ENCODE peak calls at places on chromosomes 5 and 9, in five cellular contexts. One of them, this sample, is unnamed.

GRCh38 chr9:82797539-82797938 is 265.4 kb downstream of the RASEF start:
- DNase-seq in mammary epithelial cell: no peak
- DNase-seq in type B pancreatic cell: no peak
- DNase-seq in tibial nerve: no peak
- DNase-seq in astrocyte of the spinal cord: no peak
- DNase-seq in this sample: no peak

GRCh38 chr9:114856210-114856941 is 50.5 kb upstream of the TNFSF15 start:
- DNase-seq in mammary epithelial cell: peak
- DNase-seq in type B pancreatic cell: no peak
- DNase-seq in tibial nerve: peak
- DNase-seq in astrocyte of the spinal cord: peak
- DNase-seq in this sample: peak

GRCh38 chr9:110081395-110081794 is 126.6 kb downstream of the C9orf152 start:
- DNase-seq in mammary epithelial cell: no peak
- DNase-seq in type B pancreatic cell: no peak
- DNase-seq in tibial nerve: no peak
- DNase-seq in astrocyte of the spinal cord: peak
- DNase-seq in this sample: no peak

GRCh38 chr9:74846771-74847170 is 41.0 kb downstream of the TRPM6 start:
- DNase-seq in mammary epithelial cell: no peak
- DNase-seq in type B pancreatic cell: no peak
- DNase-seq in tibial nerve: no peak
- DNase-seq in astrocyte of the spinal cord: peak
- DNase-seq in this sample: no peak

GRCh38 chr5:10157085-10157669 is 92.5 kb downstream of the ATPSCKMT start:
- DNase-seq in mammary epithelial cell: no peak
- DNase-seq in type B pancreatic cell: no peak
- DNase-seq in tibial nerve: no peak
- DNase-seq in astrocyte of the spinal cord: no peak
- DNase-seq in this sample: no peak

GRCh38 chr9:134886413-134886913 is 5.9 kb downstream of the FCN2 start:
- DNase-seq in mammary epithelial cell: no peak
- DNase-seq in type B pancreatic cell: no peak
- DNase-seq in tibial nerve: no peak
- DNase-seq in astrocyte of the spinal cord: no peak
- DNase-seq in this sample: no peak

GRCh38 chr9:107878462-107878861 is 388.9 kb upstream of the KLF4 start:
- DNase-seq in mammary epithelial cell: no peak
- DNase-seq in type B pancreatic cell: no peak
- DNase-seq in tibial nerve: no peak
- DNase-seq in astrocyte of the spinal cord: no peak
- DNase-seq in this sample: no peak

GRCh38 chr9:19922476-19923118 is 133.8 kb upstream of the SLC24A2 start:
- DNase-seq in mammary epithelial cell: peak
- DNase-seq in type B pancreatic cell: no peak
- DNase-seq in tibial nerve: no peak
- DNase-seq in astrocyte of the spinal cord: peak
- DNase-seq in this sample: peak

GRCh38 chr5:78300464-78301045 is 6.1 kb upstream of the AP3B1 start:
- DNase-seq in mammary epithelial cell: no peak
- DNase-seq in type B pancreatic cell: no peak
- DNase-seq in tibial nerve: no peak
- DNase-seq in astrocyte of the spinal cord: peak
- DNase-seq in this sample: peak

GRCh38 chr9:18985464-18985951 is 47.5 kb downstream of the SAXO1 start:
- DNase-seq in mammary epithelial cell: no peak
- DNase-seq in type B pancreatic cell: no peak
- DNase-seq in tibial nerve: no peak
- DNase-seq in astrocyte of the spinal cord: no peak
- DNase-seq in this sample: no peak

GRCh38 chr9:99889120-99889519 is 17.3 kb upstream of the STX17 start:
- DNase-seq in mammary epithelial cell: no peak
- DNase-seq in type B pancreatic cell: no peak
- DNase-seq in tibial nerve: no peak
- DNase-seq in astrocyte of the spinal cord: no peak
- DNase-seq in this sample: no peak
- TF ChIP-seq CTCF in mammary epithelial cell: no peak
- TF ChIP-seq CTCF in type B pancreatic cell: no peak
- TF ChIP-seq CTCF in tibial nerve: no peak
- TF ChIP-seq CTCF in astrocyte of the spinal cord: no peak
- TF ChIP-seq CTCF in this sample: no peak

GRCh38 chr5:95317687-95318086 is 32.8 kb upstream of the MCTP1 start:
- DNase-seq in mammary epithelial cell: no peak
- DNase-seq in type B pancreatic cell: no peak
- DNase-seq in tibial nerve: no peak
- DNase-seq in astrocyte of the spinal cord: no peak
- DNase-seq in this sample: peak

DNA sequence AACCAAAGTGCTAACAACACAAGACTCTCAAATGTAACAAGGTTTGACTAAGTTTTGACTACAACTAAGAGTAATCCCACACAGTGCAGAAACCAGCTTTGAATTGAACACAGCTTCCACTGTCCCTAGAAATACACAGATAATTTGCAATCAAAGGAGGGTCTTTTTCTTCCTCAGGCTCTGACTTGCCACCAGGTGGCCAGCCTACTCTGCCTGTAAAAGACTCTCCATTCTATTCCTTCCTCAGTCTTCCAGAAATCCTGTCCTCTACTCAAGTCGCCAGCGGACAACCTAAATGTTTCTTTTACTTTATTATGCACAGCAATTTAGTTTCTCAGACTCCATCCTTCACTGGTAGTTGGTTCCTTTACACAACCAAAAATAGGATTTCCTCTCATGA is 32.2 kb upstream of the MCTP1 start:
- DNase-seq in mammary epithelial cell: no peak
- DNase-seq in type B pancreatic cell: no peak
- DNase-seq in tibial nerve: no peak
- DNase-seq in astrocyte of the spinal cord: no peak
- DNase-seq in this sample: no peak
- TF ChIP-seq CTCF in mammary epithelial cell: no peak
- TF ChIP-seq CTCF in type B pancreatic cell: peak
- TF ChIP-seq CTCF in tibial nerve: no peak
- TF ChIP-seq CTCF in astrocyte of the spinal cord: peak
- TF ChIP-seq CTCF in this sample: no peak

GRCh38 chr5:136314302-136314701 is 51.0 kb downstream of the TRPC7 start:
- DNase-seq in mammary epithelial cell: no peak
- DNase-seq in type B pancreatic cell: no peak
- DNase-seq in tibial nerve: no peak
- DNase-seq in astrocyte of the spinal cord: no peak
- DNase-seq in this sample: no peak

GRCh38 chr5:136311999-136312398 is 53.3 kb downstream of the TRPC7 start:
- DNase-seq in mammary epithelial cell: no peak
- DNase-seq in type B pancreatic cell: no peak
- DNase-seq in tibial nerve: no peak
- DNase-seq in astrocyte of the spinal cord: no peak
- DNase-seq in this sample: peak

GRCh38 chr5:136309932-136310598 is 55.3 kb downstream of the TRPC7 start:
- DNase-seq in mammary epithelial cell: no peak
- DNase-seq in type B pancreatic cell: no peak
- DNase-seq in tibial nerve: no peak
- DNase-seq in astrocyte of the spinal cord: no peak
- DNase-seq in this sample: no peak

GRCh38 chr5:136309376-136309775 is 56.0 kb downstream of the TRPC7 start:
- DNase-seq in mammary epithelial cell: no peak
- DNase-seq in type B pancreatic cell: no peak
- DNase-seq in tibial nerve: no peak
- DNase-seq in astrocyte of the spinal cord: no peak
- DNase-seq in this sample: peak

DNA sequence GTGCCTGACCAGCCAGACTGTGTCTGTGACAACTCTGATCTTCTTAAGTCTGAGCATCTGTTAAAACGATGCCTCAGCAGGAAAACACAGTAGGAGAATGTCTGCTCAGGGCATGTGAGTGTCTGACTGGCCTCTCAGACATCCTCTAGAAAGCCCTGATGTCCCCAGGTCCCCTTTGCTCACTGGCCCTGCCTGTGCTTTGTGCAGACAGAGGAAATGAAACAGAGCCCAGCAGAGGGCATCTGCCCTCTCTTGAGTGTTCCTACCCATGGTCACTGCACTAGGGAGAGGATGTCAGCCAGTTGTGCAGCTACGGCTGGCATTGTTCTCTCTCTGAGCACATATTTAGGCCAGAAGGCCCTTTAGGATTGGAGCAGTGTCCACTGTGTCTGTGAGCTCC is 56.9 kb downstream of the TRPC7 start:
- DNase-seq in mammary epithelial cell: no peak
- DNase-seq in type B pancreatic cell: no peak
- DNase-seq in tibial nerve: no peak
- DNase-seq in astrocyte of the spinal cord: no peak
- DNase-seq in this sample: peak
- TF ChIP-seq CTCF in mammary epithelial cell: peak
- TF ChIP-seq CTCF in type B pancreatic cell: peak
- TF ChIP-seq CTCF in tibial nerve: no peak
- TF ChIP-seq CTCF in astrocyte of the spinal cord: no peak
- TF ChIP-seq CTCF in this sample: peak

GRCh38 chr9:72292874-72293607 is 72.0 kb downstream of the ZFAND5 start:
- DNase-seq in mammary epithelial cell: peak
- DNase-seq in type B pancreatic cell: no peak
- DNase-seq in tibial nerve: peak
- DNase-seq in astrocyte of the spinal cord: peak
- DNase-seq in this sample: peak

GRCh38 chr9:72294952-72295351 is 70.1 kb downstream of the ZFAND5 start:
- DNase-seq in mammary epithelial cell: no peak
- DNase-seq in type B pancreatic cell: no peak
- DNase-seq in tibial nerve: no peak
- DNase-seq in astrocyte of the spinal cord: no peak
- DNase-seq in this sample: peak

GRCh38 chr9:72297516-72297915 is 67.5 kb downstream of the ZFAND5 start:
- DNase-seq in mammary epithelial cell: no peak
- DNase-seq in type B pancreatic cell: no peak
- DNase-seq in tibial nerve: no peak
- DNase-seq in astrocyte of the spinal cord: no peak
- DNase-seq in this sample: no peak

GRCh38 chr9:72290311-72290710 is 74.7 kb downstream of the ZFAND5 start:
- DNase-seq in mammary epithelial cell: no peak
- DNase-seq in type B pancreatic cell: no peak
- DNase-seq in tibial nerve: no peak
- DNase-seq in astrocyte of the spinal cord: no peak
- DNase-seq in this sample: no peak

DNA sequence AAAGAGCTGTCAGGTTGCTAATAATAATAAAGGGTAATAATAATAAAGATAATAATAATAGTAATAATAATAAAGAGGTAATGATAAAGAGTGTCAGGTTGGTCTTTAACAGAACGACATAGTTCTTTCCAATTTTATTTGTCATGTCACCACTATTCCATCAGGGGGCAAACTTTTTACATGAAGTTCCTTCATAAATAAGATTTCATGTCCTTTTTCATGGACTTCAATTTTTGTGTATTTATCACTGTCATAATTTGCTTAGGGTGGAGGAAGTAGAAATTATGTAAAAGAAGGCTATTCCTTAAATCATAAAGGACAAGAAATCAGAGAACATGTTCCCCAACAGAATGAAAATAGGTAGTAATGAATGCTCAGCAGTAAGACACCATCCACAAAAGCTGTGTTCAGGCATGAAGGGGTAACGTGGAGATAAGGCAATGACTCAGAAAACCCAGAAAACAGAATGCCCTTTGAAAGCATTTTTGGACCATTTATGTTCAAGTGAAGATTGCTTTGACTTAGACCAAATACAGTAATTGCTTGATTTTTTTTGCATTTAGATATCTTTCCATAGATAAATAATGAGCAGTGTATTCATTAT is 72.7 kb downstream of the ZFAND5 start:
- DNase-seq in mammary epithelial cell: peak
- DNase-seq in type B pancreatic cell: no peak
- DNase-seq in tibial nerve: no peak
- DNase-seq in astrocyte of the spinal cord: peak
- DNase-seq in this sample: peak
- TF ChIP-seq CTCF in mammary epithelial cell: peak
- TF ChIP-seq CTCF in type B pancreatic cell: peak
- TF ChIP-seq CTCF in tibial nerve: peak
- TF ChIP-seq CTCF in astrocyte of the spinal cord: peak
- TF ChIP-seq CTCF in this sample: peak